ENCODE peak calls at places on chromosome 3, in six cellular contexts. S is HepG2, P is SK-N-SH, N is NT2/D1, O is K562, E is GM12878. J is an unnamed sample.

GRCh38 chr3:197513953-197514785 is 41.6 kb downstream of the BDH1 start:
- DNase-seq in S (no peak), P (no peak), N (no peak), O (no peak), E (no peak), J (no peak)

GRCh38 chr3:33105341-33105943 is 8.4 kb upstream of the CRTAP start:
- DNase-seq in S (no peak), P (no peak), N (no peak), O (no peak), E (no peak), J (no peak)

GRCh38 chr3:171385086-171385485 is 75.1 kb downstream of the TNIK start:
- DNase-seq in S (no peak), P (no peak), N (no peak), O (no peak), E (no peak), J (no peak)

GRCh38 chr3:11845661-11846060 is 1.0 kb downstream of the TAMM41 start:
- DNase-seq in S (no peak), P (no peak), N (no peak), O (no peak), E (no peak), J (no peak)

GRCh38 chr3:87233805-87234204 is 6.7 kb downstream of the CHMP2B start:
- DNase-seq in S (no peak), P (no peak), N (no peak), O (no peak), E (no peak), J (no peak)

GRCh38 chr3:43709022-43709421 is 18.3 kb downstream of the ABHD5 start:
- DNase-seq in S (peak), P (no peak), N (no peak), O (no peak), E (no peak), J (no peak)

GRCh38 chr3:48215876-48216275 is 7.4 kb upstream of the CAMP start:
- DNase-seq in S (no peak), P (no peak), N (no peak), O (no peak), E (no peak), J (no peak)

GRCh38 chr3:108471346-108471935 is 39.0 kb downstream of the MYH15 start:
- DNase-seq in S (no peak), P (no peak), N (no peak), O (no peak), E (no peak), J (peak)

GRCh38 chr3:138960417-138960852 is 13.4 kb downstream of the FOXL2NB start:
- DNase-seq in S (no peak), P (peak), N (no peak), O (no peak), E (no peak), J (no peak)

GRCh38 chr3:105505167-105505566 is 138.5 kb downstream of the ALCAM start:
- DNase-seq in S (no peak), P (no peak), N (no peak), O (no peak), E (no peak), J (no peak)

GRCh38 chr3:48650723-48651122 is 12.0 kb downstream of the CELSR3 start:
- DNase-seq in S (no peak), P (no peak), N (no peak), O (no peak), E (no peak), J (no peak)

GRCh38 chr3:122921791-122922651 is 105.5 kb downstream of the SEMA5B start:
- DNase-seq in S (peak), P (no peak), N (no peak), O (peak), E (no peak), J (no peak)

GRCh38 chr3:152097120-152097519 is 171.6 kb upstream of the MBNL1 start:
- DNase-seq in S (no peak), P (no peak), N (no peak), O (no peak), E (no peak), J (no peak)
- TF ChIP-seq YY1 in S (no peak), P (no peak), N (no peak), O (no peak), E (no peak), J (no peak)

GRCh38 chr3:142709207-142709606 is 14.6 kb upstream of the TRPC1 start:
- DNase-seq in S (no peak), P (no peak), N (no peak), O (no peak), E (no peak), J (no peak)
- TF ChIP-seq YY1 in S (no peak), P (no peak), N (no peak), O (no peak), E (no peak), J (no peak)

GRCh38 chr3:101183151-101183550 is 137.2 kb downstream of the IMPG2 start:
- DNase-seq in S (no peak), P (no peak), N (no peak), O (no peak), E (no peak), J (no peak)

GRCh38 chr3:101184111-101184510 is 136.3 kb downstream of the IMPG2 start:
- DNase-seq in S (no peak), P (peak), N (no peak), O (no peak), E (no peak), J (no peak)

GRCh38 chr3:101181801-101182200 is 138.6 kb downstream of the IMPG2 start:
- DNase-seq in S (no peak), P (no peak), N (no peak), O (no peak), E (no peak), J (no peak)

GRCh38 chr3:101185341-101185740 is 135.0 kb downstream of the IMPG2 start:
- DNase-seq in S (no peak), P (no peak), N (no peak), O (no peak), E (no peak), J (no peak)

DNA sequence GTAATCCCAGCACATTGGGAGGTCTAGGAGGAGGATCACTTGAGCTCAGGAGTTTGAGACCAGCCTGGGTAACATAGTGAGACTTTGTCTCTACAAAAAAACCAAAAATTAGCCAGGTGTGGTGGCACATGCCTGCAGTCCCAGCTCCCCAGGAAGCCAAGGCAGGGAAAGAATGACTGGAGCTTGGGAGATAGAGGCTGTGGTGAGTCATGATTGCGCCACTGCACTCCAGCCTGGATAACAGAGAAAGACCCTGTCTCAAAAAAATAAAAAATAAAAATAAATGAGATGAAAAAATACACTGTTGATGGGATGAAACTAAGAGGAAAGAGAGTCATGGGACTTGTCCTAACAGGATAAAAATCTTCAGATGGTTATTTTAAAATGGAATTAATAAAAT is 137.6 kb downstream of the IMPG2 start:
- DNase-seq in S (no peak), P (no peak), N (no peak), O (no peak), E (no peak), J (no peak)
- TF ChIP-seq YY1 in S (no peak), P (no peak), N (no peak), O (no peak), E (no peak), J (no peak)

DNA sequence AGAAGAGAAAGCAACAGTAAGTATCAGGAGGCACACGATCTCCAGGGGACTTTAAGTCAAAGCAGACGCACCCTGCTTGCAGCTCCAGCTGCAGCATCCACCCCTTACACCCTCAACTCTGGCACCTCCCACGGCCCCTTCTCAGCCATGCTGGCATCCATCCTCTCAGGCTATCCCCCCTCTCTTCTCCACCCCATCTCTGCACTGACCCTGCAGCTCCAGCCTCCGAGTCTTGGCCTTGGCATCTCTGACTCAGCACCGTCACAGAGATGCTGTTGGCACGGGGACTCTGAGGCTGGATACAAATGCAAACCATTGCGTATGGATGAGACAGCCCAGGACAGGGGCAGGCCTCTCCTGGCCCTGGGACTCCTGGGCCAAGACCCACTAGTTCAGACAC is 18.5 kb upstream of the ZXDC start:
- DNase-seq in S (no peak), P (no peak), N (no peak), O (no peak), E (no peak), J (no peak)
- TF ChIP-seq YY1 in S (no peak), P (no peak), N (no peak), O (no peak), E (no peak), J (no peak)

DNA sequence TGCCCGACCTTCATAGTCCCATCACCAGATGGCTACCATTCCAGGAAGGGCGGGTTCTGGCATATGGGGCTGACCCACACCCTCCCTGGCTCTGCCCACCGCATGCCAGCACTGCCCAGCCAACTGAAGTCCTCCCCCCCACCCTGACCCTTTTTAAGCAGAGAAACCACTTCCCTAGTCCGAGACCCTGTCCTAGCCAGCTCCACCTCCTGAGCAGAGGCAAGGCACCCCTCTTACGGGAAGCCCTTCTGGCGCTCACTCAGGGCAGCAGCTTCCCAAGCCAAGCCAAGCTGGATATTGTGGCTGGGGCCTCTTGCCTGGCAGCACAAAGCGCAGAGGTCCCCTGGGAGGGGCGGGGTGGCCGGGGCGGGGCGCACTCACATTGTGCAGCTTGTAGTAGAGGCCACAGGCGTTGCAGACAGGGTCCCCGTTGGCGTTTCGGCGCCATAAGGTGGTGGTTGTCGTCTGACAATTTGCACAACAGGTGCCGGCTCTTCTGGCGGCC is 11.5 kb downstream of the GATA2 start:
- DNase-seq in S (no peak), P (peak), N (no peak), O (no peak), E (no peak), J (no peak)
- TF ChIP-seq YY1 in S (no peak), P (no peak), N (no peak), O (no peak), E (no peak), J (no peak)

DNA sequence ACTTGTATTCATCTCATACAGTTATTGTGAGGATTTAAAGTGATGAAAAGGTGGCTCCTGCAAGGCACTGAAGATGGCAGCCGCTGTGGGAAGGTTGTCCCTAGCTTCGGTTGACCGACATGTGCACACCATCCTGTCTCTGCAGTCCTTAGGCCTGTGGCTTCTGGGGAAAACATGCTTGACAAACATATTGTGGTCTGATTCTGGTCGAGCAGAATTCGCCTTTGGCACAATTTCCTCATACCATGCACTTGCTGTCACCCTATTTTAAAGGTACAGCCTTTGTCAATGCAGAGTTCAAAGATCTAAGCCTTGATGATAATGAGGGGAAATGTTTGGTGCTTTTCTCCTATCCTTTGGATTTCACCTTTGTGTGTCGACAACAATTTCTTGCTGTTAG is 50.9 kb downstream of the PRICKLE2 start:
- DNase-seq in S (peak), P (no peak), N (no peak), O (no peak), E (no peak), J (no peak)
- TF ChIP-seq YY1 in S (no peak), P (no peak), N (no peak), O (no peak), E (no peak), J (no peak)

GRCh38 chr3:184335661-184336483 is 1.5 kb upstream of the FAM131A start:
- DNase-seq in S (peak), P (peak), N (peak), O (peak), E (no peak), J (peak)
- TF ChIP-seq YY1 in S (no peak), P (no peak), N (no peak), O (peak), E (peak), J (no peak)